ENCODE peak calls at places on chromosome 5, in nine cellular contexts. Z is fibroblast of mammary gland; T is bronchial epithelial cell; K is fibroblast of pulmonary artery; N is tibial artery; R is endothelial cell; Q is BJ; S is OCI-LY7; P is CD4-positive, alpha-beta T cell. Y is an unnamed sample.

GRCh38 chr5:125198270-125198974 is 452.0 kb upstream of the ZNF608 start:
- DNase-seq in Z (peak; percentile 81), T (peak; percentile 23), K (peak; percentile 83), N (peak; percentile 54), R (peak; percentile 20), Q (peak; percentile 36), S (peak; percentile 47), P (no peak), Y (peak; percentile 42)

GRCh38 chr5:154857091-154857533 is 1.3 kb upstream of the CNOT8 start:
- DNase-seq in Z (no peak), T (peak; percentile 39), K (no peak), N (peak; percentile 89), R (no peak), Q (no peak), S (peak; percentile 62), P (peak; percentile 45), Y (no peak)

GRCh38 chr5:66118294-66118693 is 25.8 kb upstream of the SREK1 start:
- DNase-seq in Z (no peak), T (no peak), K (no peak), N (no peak), R (no peak), Q (no peak), S (no peak), P (no peak), Y (no peak)

GRCh38 chr5:90161399-90161798 is 248.2 kb downstream of the CETN3 start:
- DNase-seq in Z (peak; percentile 40), T (peak; percentile 41), K (peak; percentile 95), N (peak; percentile 28), R (peak; percentile 52), Q (no peak), S (peak; percentile 1), P (no peak), Y (peak; percentile 70)

GRCh38 chr5:158451203-158451982 is 592.4 kb upstream of the CLINT1 start:
- DNase-seq in Z (peak; percentile 89), T (no peak), K (peak; percentile 57), N (peak; percentile 67), R (no peak), Q (no peak), S (no peak), P (no peak), Y (no peak)

GRCh38 chr5:1349246-1349645 is 4.3 kb upstream of the CLPTM1L start:
- DNase-seq in Z (no peak), T (no peak), K (no peak), N (no peak), R (no peak), Q (no peak), S (no peak), P (no peak), Y (no peak)

GRCh38 chr5:33936381-33937016 is at the start of gene RXFP3:
- DNase-seq in Z (peak; percentile 37), T (no peak), K (peak; percentile 44), N (no peak), R (no peak), Q (no peak), S (no peak), P (no peak), Y (no peak)

GRCh38 chr5:54021413-54022155 is 288.8 kb downstream of the ARL15 start:
- DNase-seq in Z (peak; percentile 12), T (peak; percentile 38), K (peak; percentile 61), N (no peak), R (no peak), Q (no peak), S (peak; percentile 18), P (no peak), Y (no peak)

GRCh38 chr5:153983885-153984284 is 54.8 kb downstream of the FAM114A2 start:
- DNase-seq in Z (no peak), T (no peak), K (no peak), N (no peak), R (no peak), Q (no peak), S (no peak), P (no peak), Y (no peak)

DNA sequence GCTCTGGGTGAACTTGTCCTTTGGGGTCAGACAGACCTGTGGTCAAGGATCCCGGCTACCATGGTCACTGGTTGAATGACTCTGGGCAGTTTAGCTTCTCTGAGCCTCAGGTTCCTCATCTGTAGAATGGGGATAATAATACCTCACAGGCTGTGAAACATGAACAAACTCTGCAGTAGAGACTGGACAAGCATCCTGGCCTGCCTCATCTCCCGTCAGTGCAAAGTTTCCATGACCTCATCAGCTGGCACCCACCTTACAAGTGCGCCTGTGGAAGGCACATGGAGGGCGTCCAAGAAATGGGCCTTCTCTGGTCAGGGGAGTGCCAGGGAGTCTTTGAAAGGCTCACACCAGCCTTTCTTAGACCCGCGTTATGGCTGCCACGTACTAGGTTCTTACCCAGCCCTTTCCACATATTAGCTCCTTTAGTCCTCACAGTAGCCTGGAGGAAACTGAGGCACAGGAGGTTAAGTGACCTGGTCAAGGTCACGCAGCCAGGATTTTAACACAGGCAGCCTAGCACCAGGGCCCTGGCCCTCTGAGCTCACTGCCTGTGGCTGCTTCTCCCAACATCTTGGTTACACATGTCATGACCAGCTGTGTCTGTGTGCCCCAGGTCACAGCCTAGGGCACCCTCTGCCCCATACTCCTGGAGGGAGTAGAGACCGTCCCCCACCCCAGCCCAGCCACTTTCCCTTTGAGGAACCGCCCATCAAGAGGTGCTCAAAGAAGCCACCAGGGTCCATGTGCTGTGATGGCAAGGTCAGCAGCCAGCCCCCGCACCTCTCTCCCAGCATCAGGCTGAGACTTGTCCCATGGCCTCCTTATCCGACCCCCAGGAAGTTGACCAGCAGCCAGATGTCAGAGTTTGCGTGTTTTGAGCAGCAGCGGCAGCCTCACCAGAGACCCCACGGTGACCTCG is 39.4 kb upstream of the RPL26L1 start:
- DNase-seq in Z (peak; percentile 72), T (no peak), K (peak; percentile 69), N (no peak), R (no peak), Q (no peak), S (no peak), P (no peak), Y (no peak)
- TF ChIP-seq CTCF in Z (no peak), T (no peak), K (no peak), N (no peak), R (no peak), Q (no peak), S (no peak), P (no peak), Y (no peak)

DNA sequence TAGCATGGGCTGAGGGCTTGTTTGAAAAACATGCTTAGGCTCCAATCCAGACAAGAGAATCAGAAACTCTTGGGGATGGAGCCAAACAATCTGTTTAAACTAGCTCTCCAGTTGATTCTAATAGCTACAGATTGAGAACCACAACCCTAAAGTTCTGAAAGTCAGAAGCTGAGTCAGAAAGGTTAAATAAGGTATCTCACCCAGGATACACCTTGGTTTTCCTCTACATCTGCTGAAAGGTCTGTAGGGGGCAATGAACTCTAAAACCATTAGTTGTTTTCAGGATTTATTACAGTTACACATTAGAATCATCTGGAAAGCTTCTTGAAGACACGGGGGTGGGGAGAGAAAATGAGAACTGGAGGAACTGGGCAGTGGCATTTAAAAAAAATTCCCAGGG is 5.7 kb downstream of the GFM2 start:
- DNase-seq in Z (no peak), T (peak; percentile 54), K (no peak), N (no peak), R (no peak), Q (no peak), S (no peak), P (no peak), Y (no peak)
- TF ChIP-seq CTCF in Z (no peak), T (no peak), K (no peak), N (no peak), R (no peak), Q (no peak), S (no peak), P (no peak), Y (no peak)

GRCh38 chr5:110588241-110588962 is 138.1 kb downstream of the TMEM232 start:
- DNase-seq in Z (peak; percentile 4), T (no peak), K (no peak), N (no peak), R (no peak), Q (no peak), S (no peak), P (no peak), Y (no peak)

GRCh38 chr5:110594866-110595265 is 131.6 kb downstream of the TMEM232 start:
- DNase-seq in Z (no peak), T (no peak), K (no peak), N (no peak), R (no peak), Q (no peak), S (no peak), P (no peak), Y (no peak)

DNA sequence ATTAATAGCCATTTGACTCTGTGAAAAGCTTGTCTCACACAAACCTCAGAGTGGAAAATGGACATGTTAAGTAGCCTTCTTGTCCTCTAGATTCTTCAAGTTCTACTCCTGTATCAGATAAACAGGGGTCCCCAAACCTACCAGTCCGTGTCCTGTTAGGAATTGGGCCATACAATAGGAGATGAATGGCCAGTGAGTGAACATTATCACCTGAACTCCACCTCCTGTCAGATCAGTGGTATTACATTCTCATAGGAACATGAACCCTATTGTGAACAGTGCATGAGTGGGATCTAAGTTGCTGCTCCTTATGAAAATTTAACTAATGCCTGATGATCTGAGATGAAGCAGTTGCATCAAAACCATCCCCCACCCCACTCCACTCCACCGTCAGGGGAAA is 136.3 kb downstream of the TMEM232 start:
- DNase-seq in Z (peak; percentile 37), T (peak; percentile 33), K (peak; percentile 36), N (no peak), R (no peak), Q (no peak), S (peak; percentile 4), P (no peak), Y (no peak)
- TF ChIP-seq CTCF in Z (peak; percentile 50), T (peak; percentile 58), K (peak; percentile 53), N (peak; percentile 39), R (peak; percentile 69), Q (peak; percentile 36), S (peak; percentile 69), P (peak; percentile 52), Y (peak; percentile 71)

GRCh38 chr5:143177263-143177994 is 226.1 kb downstream of the NR3C1 start:
- DNase-seq in Z (peak; percentile 89), T (peak; percentile 100), K (peak; percentile 95), N (peak; percentile 30), R (no peak), Q (no peak), S (no peak), P (no peak), Y (no peak)

GRCh38 chr5:143173139-143173889 is 230.2 kb downstream of the NR3C1 start:
- DNase-seq in Z (no peak), T (no peak), K (no peak), N (no peak), R (no peak), Q (no peak), S (no peak), P (no peak), Y (no peak)

GRCh38 chr5:143179126-143179740 is 224.3 kb downstream of the NR3C1 start:
- DNase-seq in Z (no peak), T (no peak), K (no peak), N (no peak), R (no peak), Q (no peak), S (no peak), P (no peak), Y (no peak)

GRCh38 chr5:143174714-143175398 is 228.6 kb downstream of the NR3C1 start:
- DNase-seq in Z (no peak), T (no peak), K (no peak), N (no peak), R (no peak), Q (no peak), S (no peak), P (no peak), Y (no peak)

DNA sequence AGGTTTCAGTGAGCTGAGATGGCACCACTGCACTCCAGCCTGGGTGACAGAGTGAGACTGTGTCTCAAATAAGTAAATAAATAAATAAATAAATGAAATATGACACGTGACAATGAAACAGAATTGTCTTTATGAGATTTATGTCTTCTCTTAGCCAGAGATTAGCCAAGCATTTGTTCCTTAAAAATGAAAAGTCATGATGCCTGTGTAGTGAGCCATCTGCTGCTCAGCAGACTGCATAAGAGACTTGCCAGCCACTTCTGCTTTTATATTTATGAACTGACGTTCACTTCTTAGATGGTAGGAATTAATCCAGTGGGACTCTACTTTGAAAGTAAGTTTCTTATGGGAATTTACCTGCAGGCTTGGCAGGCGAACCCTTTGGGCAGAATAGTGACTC is 227.4 kb downstream of the NR3C1 start:
- DNase-seq in Z (no peak), T (no peak), K (no peak), N (no peak), R (no peak), Q (no peak), S (no peak), P (no peak), Y (no peak)
- TF ChIP-seq CTCF in Z (no peak), T (no peak), K (no peak), N (no peak), R (no peak), Q (no peak), S (no peak), P (no peak), Y (no peak)

Y was measured in Calu3.